ENCODE peak calls at places on chromosomes 4 and X, in eight cellular contexts. K, V, P, X, M, T, F and W are unnamed samples.

GRCh38 chr4:14835708-14836107 is 166.6 kb upstream of the CPEB2 start:
- DNase-seq in P (no peak), T (no peak), F (no peak), M (no peak), X (no peak), V (no peak), K (no peak), W (no peak)

GRCh38 chr4:8921465-8921864 is 49.8 kb upstream of the HMX1 start:
- DNase-seq in K (no peak), P (no peak), T (no peak), V (no peak), X (no peak), M (no peak), F (no peak), W (no peak)

GRCh38 chr4:92270908-92271307 is 32.9 kb upstream of the GRID2 start:
- DNase-seq in K (no peak), F (no peak), M (no peak), P (peak), T (no peak), X (no peak), V (no peak), W (no peak)

GRCh38 chr4:61828960-61829359 is 628.8 kb downstream of the ADGRL3 start:
- DNase-seq in P (no peak), K (no peak), M (peak), F (no peak), X (no peak), V (no peak), T (no peak), W (no peak)

GRCh38 chr4:183287309-183287659 is 32.8 kb downstream of the CLDN22 start:
- DNase-seq in T (no peak), X (no peak), M (no peak), P (no peak), K (no peak), F (no peak), V (no peak), W (no peak)

GRCh38 chr4:167000141-167000852 is 234.0 kb downstream of the SPOCK3 start:
- DNase-seq in F (no peak), V (no peak), X (no peak), K (no peak), P (no peak), T (no peak), M (no peak), W (no peak)

GRCh38 chrX:129631850-129632249 is 22.9 kb downstream of the APLN start:
- DNase-seq in P (no peak), K (no peak), X (no peak), M (no peak), T (no peak), F (no peak), V (no peak), W (no peak)

GRCh38 chrX:136220535-136220934 is 30.7 kb downstream of the MAP7D3 start:
- DNase-seq in M (no peak), F (no peak), T (no peak), V (no peak), K (no peak), X (no peak), P (no peak), W (no peak)

GRCh38 chrX:130974323-130974722 is 71.3 kb upstream of the ENOX2 start:
- DNase-seq in K (no peak), V (no peak), X (no peak), P (peak), F (no peak), M (no peak), T (no peak), W (no peak)

GRCh38 chr4:6439120-6439757 is 33.2 kb downstream of the PPP2R2C start:
- DNase-seq in V (no peak), M (no peak), P (no peak), F (no peak), X (no peak), K (peak), T (peak), W (no peak)

GRCh38 chr4:139027771-139028170 is 12.2 kb downstream of the NOCT start:
- DNase-seq in F (no peak), X (no peak), P (no peak), K (no peak), T (no peak), V (no peak), M (no peak), W (no peak)

GRCh38 chr4:111776546-111776945 is 368.7 kb upstream of the FAM241A start:
- DNase-seq in P (peak), V (no peak), T (no peak), X (no peak), K (no peak), M (no peak), F (no peak), W (no peak)